ENCODE peak calls at places on chromosomes 11 and 22, in nine cellular contexts. N is cardiac muscle cell, W is endodermal cell, T is HCT116, M is aorta, F is ovary, Y is pancreas, B is heart right ventricle, X is SK-N-MC. I is an unnamed sample.
A peak's percentile ranks its signal among the peaks of the same experiment; 100 is the strongest.

GRCh38 chr11:91956711-91957110 is 267.9 kb upstream of the FAT3 start:
- DNase-seq in B (no peak), X (no peak), T (no peak), Y (no peak), W (no peak), F (no peak), N (no peak), M (no peak), I (no peak)

GRCh38 chr11:62841361-62842170 is 2.2 kb upstream of the WDR74 start:
- DNase-seq in W (peak; percentile 91), N (peak; percentile 99), T (peak; percentile 99), B (peak; percentile 95), Y (peak; percentile 90), M (peak; percentile 89), F (peak; percentile 89), X (peak; percentile 100), I (peak; percentile 79)

GRCh38 chr22:27409299-27409698 is 392.3 kb downstream of the MN1 start:
- DNase-seq in N (no peak), T (no peak), Y (no peak), X (no peak), W (no peak), B (no peak), F (no peak), M (no peak), I (no peak)

GRCh38 chr22:49838771-49839717 is 11.4 kb upstream of the BRD1 start:
- DNase-seq in Y (no peak), W (peak; percentile 75), F (no peak), X (no peak), T (no peak), N (no peak), B (no peak), M (peak; percentile 46), I (no peak)

GRCh38 chr11:109818303-109818702 is 274.9 kb upstream of the ZC3H12C start:
- DNase-seq in Y (no peak), X (no peak), F (no peak), M (no peak), B (no peak), W (no peak), N (no peak), T (no peak), I (no peak)

GRCh38 chr11:76067099-76067498 is 139.2 kb downstream of the WNT11 start:
- DNase-seq in B (no peak), T (no peak), W (no peak), M (no peak), N (no peak), F (no peak), Y (peak; percentile 32), X (no peak), I (no peak)

GRCh38 chr11:2803186-2804057 is 82.2 kb downstream of the CDKN1C start:
- DNase-seq in X (no peak), M (peak; percentile 38), F (peak; percentile 21), W (peak; percentile 41), N (no peak), B (no peak), Y (peak; percentile 12), T (no peak), I (peak; percentile 9)

GRCh38 chr11:12397953-12398352 is 20.6 kb downstream of the PARVA start:
- DNase-seq in M (peak; percentile 58), N (peak; percentile 96), Y (no peak), B (peak; percentile 62), T (no peak), F (peak; percentile 72), X (no peak), W (no peak), I (peak; percentile 65)

GRCh38 chr22:32815943-32816342 is 14.4 kb downstream of the TIMP3 start:
- DNase-seq in N (no peak), F (no peak), T (no peak), M (no peak), W (no peak), B (no peak), Y (no peak), X (no peak), I (peak; percentile 72)

GRCh38 chr11:119169272-119169719 is 771 bp downstream of the NLRX1 start:
- DNase-seq in N (peak; percentile 49), F (no peak), X (no peak), M (peak; percentile 80), T (peak; percentile 53), Y (no peak), B (peak; percentile 48), W (peak; percentile 92), I (peak; percentile 35)

GRCh38 chr11:77195071-77195705 is 67.1 kb downstream of the MYO7A start:
- DNase-seq in N (no peak), F (no peak), X (no peak), B (no peak), M (peak; percentile 38), Y (no peak), T (no peak), W (no peak), I (no peak)

GRCh38 chr11:126246636-126247035 is 22.1 kb downstream of the SRPRA start:
- DNase-seq in X (no peak), Y (no peak), N (peak; percentile 57), T (no peak), W (no peak), B (no peak), F (no peak), M (no peak), I (no peak)

GRCh38 chr22:46829140-46829891 is 66.9 kb downstream of the TBC1D22A start:
- DNase-seq in F (no peak), M (no peak), B (no peak), N (peak; percentile 91), X (peak; percentile 47), Y (no peak), W (peak; percentile 26), T (no peak), I (no peak)

DNA sequence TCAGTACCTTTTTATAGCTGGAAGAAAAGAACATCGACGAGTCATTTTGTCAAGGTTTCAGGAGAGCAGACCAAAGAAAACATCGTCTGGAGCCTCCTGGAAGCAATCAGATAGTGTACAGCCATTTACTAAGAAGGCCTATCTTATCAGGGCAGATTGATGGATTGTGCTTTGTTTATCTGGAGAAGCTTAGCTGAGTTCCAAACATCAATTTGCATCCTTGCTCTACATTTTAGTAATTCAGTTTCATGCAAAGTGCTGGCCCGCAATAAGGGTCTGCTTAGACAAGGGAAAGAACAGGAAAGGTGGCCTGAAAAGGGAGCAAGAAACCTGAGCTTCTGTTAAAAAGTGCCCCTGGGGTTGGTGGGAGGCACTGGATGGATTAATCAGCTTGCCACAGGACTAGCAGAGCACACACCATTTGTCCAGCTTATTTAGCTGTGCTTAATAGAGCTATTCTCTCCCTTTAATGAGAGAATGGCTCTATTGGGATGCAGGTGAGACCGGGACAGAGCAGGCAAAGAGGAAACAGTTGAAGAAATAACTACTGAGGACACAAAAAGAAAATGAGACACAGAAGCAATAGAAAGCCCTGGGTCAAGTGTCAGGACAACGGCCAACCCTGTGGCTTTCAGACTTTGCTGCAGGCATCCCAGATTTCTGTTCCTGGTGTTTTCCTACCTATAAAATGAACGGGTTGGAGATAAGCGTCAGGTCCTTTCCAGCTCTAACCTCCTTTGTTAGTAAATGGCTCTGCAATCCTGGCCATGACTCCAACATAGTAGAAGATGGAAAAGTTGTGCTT is 122.1 kb upstream of the TTC12 start:
- DNase-seq in M (no peak), X (no peak), T (no peak), Y (no peak), B (no peak), W (no peak), F (no peak), N (no peak), I (no peak)
- H3K4me3 ChIP-seq in M (no peak overlapping the region), X (no peak overlapping the region), T (no peak overlapping the region), Y (no peak overlapping the region), B (no peak overlapping the region), W (peak overlapping the region; percentile 57), F (no peak overlapping the region), N (no peak overlapping the region), I (no peak overlapping the region)

GRCh38 chr22:23205330-23205729 is 25.0 kb downstream of the BCR start:
- DNase-seq in M (peak; percentile 64), N (no peak), F (no peak), Y (no peak), T (no peak), X (no peak), W (no peak), B (no peak), I (peak; percentile 7)
- H3K27ac ChIP-seq in M (peak overlapping the region; percentile 88), N (no peak overlapping the region), F (no peak overlapping the region), Y (peak overlapping the region; percentile 19), T (no peak overlapping the region), X (no peak overlapping the region), W (no peak overlapping the region), B (no peak overlapping the region), I (peak overlapping the region; percentile 75)

DNA sequence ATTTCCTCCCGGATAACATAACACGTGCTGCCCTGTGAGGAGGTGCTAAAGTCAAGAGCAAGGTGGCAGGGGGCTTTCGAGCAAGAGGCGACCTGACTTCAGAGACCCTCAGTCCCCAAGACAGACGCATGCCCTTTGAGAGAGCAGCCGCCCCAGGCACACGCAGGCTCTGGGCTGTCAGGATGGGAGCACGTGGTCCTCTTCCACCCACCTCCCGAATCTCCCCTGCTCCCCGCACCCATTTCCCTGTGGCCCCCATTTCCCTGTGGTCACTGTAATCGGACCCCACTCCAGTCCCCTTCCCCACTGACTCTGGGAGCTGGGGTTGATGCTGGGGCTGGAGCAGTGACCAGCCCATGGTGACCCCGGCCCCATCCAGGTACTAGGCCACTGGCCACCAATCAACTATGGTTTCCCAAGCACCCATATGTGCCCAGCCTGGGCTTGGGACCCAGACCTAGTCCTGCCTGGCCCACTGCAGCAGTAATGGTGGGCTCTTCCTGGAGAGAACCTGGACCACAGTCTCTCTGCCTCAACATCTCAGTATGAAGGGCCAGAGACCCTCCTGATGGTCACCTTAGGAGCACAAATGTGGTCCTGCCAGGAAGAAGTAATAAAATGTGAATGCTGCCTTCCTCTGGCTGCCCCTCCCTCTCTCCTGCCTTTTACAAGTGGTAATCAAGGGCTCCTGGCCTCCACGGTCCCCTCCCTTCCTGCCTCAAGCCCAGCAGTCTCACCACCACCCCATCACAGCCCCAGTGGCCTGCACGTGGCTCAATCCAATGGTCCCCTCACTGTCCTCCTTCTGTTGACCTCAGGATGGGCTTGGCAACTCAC is 39.0 kb downstream of the IGLL5 start:
- DNase-seq in F (no peak), B (no peak), T (no peak), N (no peak), W (peak; percentile 59), X (no peak), M (peak; percentile 41), Y (no peak), I (no peak)
- H3K4me3 ChIP-seq in F (no peak overlapping the region), B (no peak overlapping the region), T (no peak overlapping the region), N (no peak overlapping the region), W (no peak overlapping the region), X (no peak overlapping the region), M (no peak overlapping the region), Y (no peak overlapping the region), I (no peak overlapping the region)

GRCh38 chr11:74675761-74676160 is 55.5 kb downstream of the CHRDL2 start:
- DNase-seq in T (no peak), N (no peak), B (no peak), W (no peak), F (no peak), Y (no peak), X (no peak), M (no peak), I (no peak)

GRCh38 chr11:74678591-74679512 is 52.4 kb downstream of the CHRDL2 start:
- DNase-seq in X (no peak), Y (peak; percentile 14), N (peak; percentile 65), F (peak; percentile 21), T (no peak), W (peak; percentile 26), M (no peak), B (peak; percentile 26), I (no peak)

GRCh38 chr11:74678041-74678440 is 53.2 kb downstream of the CHRDL2 start:
- DNase-seq in W (peak; percentile 31), F (peak; percentile 9), M (no peak), Y (peak; percentile 10), T (no peak), X (no peak), N (no peak), B (no peak), I (no peak)

GRCh38 chr11:74676596-74676995 is 54.6 kb downstream of the CHRDL2 start:
- DNase-seq in T (no peak), F (no peak), N (no peak), W (no peak), B (no peak), M (no peak), X (no peak), Y (peak; percentile 2), I (no peak)

GRCh38 chr11:74677131-74677530 is 54.1 kb downstream of the CHRDL2 start:
- DNase-seq in M (no peak), N (peak; percentile 36), B (no peak), T (no peak), X (no peak), W (peak; percentile 27), F (no peak), Y (peak; percentile 13), I (no peak)
- H3K27ac ChIP-seq in M (no peak overlapping the region), N (no peak overlapping the region), B (peak overlapping the region; percentile 46), T (no peak overlapping the region), X (no peak overlapping the region), W (no peak overlapping the region), F (no peak overlapping the region), Y (no peak overlapping the region), I (peak overlapping the region; percentile 60)